ENCODE peak calls at places on chromosomes 7 and 10, in ten cellular contexts. One of them, this sample, is unnamed.
A peak's percentile ranks its signal among the peaks of the same experiment; 100 is the strongest.

GRCh38 chr7:94417261-94417660 is 22.6 kb downstream of the COL1A2 start:
- ATAC-seq in effector memory CD8-positive, alpha-beta T cell: no peak
- ATAC-seq in SK-N-SH treated with all-trans-retinoic acid at 6 μM for 48 hours: no peak
- ATAC-seq in left ventricle myocardium superior: no peak
- ATAC-seq in left lung: no peak
- ATAC-seq in lower lobe of right lung: no peak
- ATAC-seq in CD4-positive, alpha-beta T cell: no peak
- ATAC-seq in Panc1: no peak
- ATAC-seq in esophagus mucosa: no peak
- ATAC-seq in Right ventricle myocardium inferior: no peak
- ATAC-seq in this sample: no peak

GRCh38 chr7:1316086-1316485 is 83.4 kb downstream of the UNCX start:
- ATAC-seq in effector memory CD8-positive, alpha-beta T cell: no peak
- ATAC-seq in SK-N-SH treated with all-trans-retinoic acid at 6 μM for 48 hours: no peak
- ATAC-seq in left ventricle myocardium superior: no peak
- ATAC-seq in left lung: no peak
- ATAC-seq in lower lobe of right lung: no peak
- ATAC-seq in CD4-positive, alpha-beta T cell: no peak
- ATAC-seq in Panc1: no peak
- ATAC-seq in esophagus mucosa: no peak
- ATAC-seq in Right ventricle myocardium inferior: no peak
- ATAC-seq in this sample: no peak

GRCh38 chr7:41445432-41445831 is 257.5 kb downstream of the INHBA start:
- ATAC-seq in effector memory CD8-positive, alpha-beta T cell: no peak
- ATAC-seq in SK-N-SH treated with all-trans-retinoic acid at 6 μM for 48 hours: no peak
- ATAC-seq in left ventricle myocardium superior: no peak
- ATAC-seq in left lung: no peak
- ATAC-seq in lower lobe of right lung: no peak
- ATAC-seq in CD4-positive, alpha-beta T cell: no peak
- ATAC-seq in Panc1: no peak
- ATAC-seq in esophagus mucosa: no peak
- ATAC-seq in Right ventricle myocardium inferior: no peak
- ATAC-seq in this sample: no peak

GRCh38 chr7:8114175-8114574 is 145.6 kb downstream of the GLCCI1 start:
- ATAC-seq in effector memory CD8-positive, alpha-beta T cell: peak; percentile 59
- ATAC-seq in SK-N-SH treated with all-trans-retinoic acid at 6 μM for 48 hours: no peak
- ATAC-seq in left ventricle myocardium superior: no peak
- ATAC-seq in left lung: no peak
- ATAC-seq in lower lobe of right lung: no peak
- ATAC-seq in CD4-positive, alpha-beta T cell: no peak
- ATAC-seq in Panc1: no peak
- ATAC-seq in esophagus mucosa: no peak
- ATAC-seq in Right ventricle myocardium inferior: no peak
- ATAC-seq in this sample: peak; percentile 66

GRCh38 chr7:67724435-67724834 is 727.8 kb downstream of the TYW1 start:
- ATAC-seq in effector memory CD8-positive, alpha-beta T cell: no peak
- ATAC-seq in SK-N-SH treated with all-trans-retinoic acid at 6 μM for 48 hours: no peak
- ATAC-seq in left ventricle myocardium superior: no peak
- ATAC-seq in left lung: no peak
- ATAC-seq in lower lobe of right lung: no peak
- ATAC-seq in CD4-positive, alpha-beta T cell: no peak
- ATAC-seq in Panc1: no peak
- ATAC-seq in esophagus mucosa: no peak
- ATAC-seq in Right ventricle myocardium inferior: no peak
- ATAC-seq in this sample: no peak

GRCh38 chr7:142856565-142857245 is 1.8 kb downstream of the EPHB6 start:
- ATAC-seq in effector memory CD8-positive, alpha-beta T cell: no peak
- ATAC-seq in SK-N-SH treated with all-trans-retinoic acid at 6 μM for 48 hours: no peak
- ATAC-seq in left ventricle myocardium superior: no peak
- ATAC-seq in left lung: no peak
- ATAC-seq in lower lobe of right lung: no peak
- ATAC-seq in CD4-positive, alpha-beta T cell: no peak
- ATAC-seq in Panc1: no peak
- ATAC-seq in esophagus mucosa: no peak
- ATAC-seq in Right ventricle myocardium inferior: no peak
- ATAC-seq in this sample: no peak

GRCh38 chr7:78165454-78165853 is 366.9 kb downstream of the PHTF2 start:
- ATAC-seq in effector memory CD8-positive, alpha-beta T cell: no peak
- ATAC-seq in SK-N-SH treated with all-trans-retinoic acid at 6 μM for 48 hours: no peak
- ATAC-seq in left ventricle myocardium superior: no peak
- ATAC-seq in left lung: no peak
- ATAC-seq in lower lobe of right lung: no peak
- ATAC-seq in CD4-positive, alpha-beta T cell: no peak
- ATAC-seq in Panc1: no peak
- ATAC-seq in esophagus mucosa: no peak
- ATAC-seq in Right ventricle myocardium inferior: no peak
- ATAC-seq in this sample: peak; percentile 17

GRCh38 chr7:369476-369980 is 79.6 kb downstream of the FOXL3 start:
- ATAC-seq in effector memory CD8-positive, alpha-beta T cell: no peak
- ATAC-seq in SK-N-SH treated with all-trans-retinoic acid at 6 μM for 48 hours: no peak
- ATAC-seq in left ventricle myocardium superior: no peak
- ATAC-seq in left lung: no peak
- ATAC-seq in lower lobe of right lung: peak; percentile 48
- ATAC-seq in CD4-positive, alpha-beta T cell: no peak
- ATAC-seq in Panc1: no peak
- ATAC-seq in esophagus mucosa: no peak
- ATAC-seq in Right ventricle myocardium inferior: no peak
- ATAC-seq in this sample: no peak

GRCh38 chr10:97822261-97822687 is 27.4 kb upstream of the GOLGA7B start:
- ATAC-seq in effector memory CD8-positive, alpha-beta T cell: no peak
- ATAC-seq in SK-N-SH treated with all-trans-retinoic acid at 6 μM for 48 hours: no peak
- ATAC-seq in left ventricle myocardium superior: peak; percentile 76
- ATAC-seq in left lung: peak; percentile 39
- ATAC-seq in lower lobe of right lung: peak; percentile 28
- ATAC-seq in CD4-positive, alpha-beta T cell: no peak
- ATAC-seq in Panc1: peak; percentile 46
- ATAC-seq in esophagus mucosa: peak; percentile 23
- ATAC-seq in Right ventricle myocardium inferior: no peak
- ATAC-seq in this sample: no peak

GRCh38 chr7:21154592-21154991 is 273.3 kb upstream of the SP4 start:
- ATAC-seq in effector memory CD8-positive, alpha-beta T cell: no peak
- ATAC-seq in SK-N-SH treated with all-trans-retinoic acid at 6 μM for 48 hours: no peak
- ATAC-seq in left ventricle myocardium superior: no peak
- ATAC-seq in left lung: no peak
- ATAC-seq in lower lobe of right lung: no peak
- ATAC-seq in CD4-positive, alpha-beta T cell: no peak
- ATAC-seq in Panc1: no peak
- ATAC-seq in esophagus mucosa: no peak
- ATAC-seq in Right ventricle myocardium inferior: no peak
- ATAC-seq in this sample: no peak

GRCh38 chr10:60089095-60089494 is 182.7 kb upstream of the CCDC6 start:
- ATAC-seq in effector memory CD8-positive, alpha-beta T cell: no peak
- ATAC-seq in SK-N-SH treated with all-trans-retinoic acid at 6 μM for 48 hours: no peak
- ATAC-seq in left ventricle myocardium superior: no peak
- ATAC-seq in left lung: no peak
- ATAC-seq in lower lobe of right lung: no peak
- ATAC-seq in CD4-positive, alpha-beta T cell: no peak
- ATAC-seq in Panc1: no peak
- ATAC-seq in esophagus mucosa: no peak
- ATAC-seq in Right ventricle myocardium inferior: no peak
- ATAC-seq in this sample: no peak

GRCh38 chr7:25186436-25186835 is 41.9 kb downstream of the NPVF start:
- ATAC-seq in effector memory CD8-positive, alpha-beta T cell: no peak
- ATAC-seq in SK-N-SH treated with all-trans-retinoic acid at 6 μM for 48 hours: no peak
- ATAC-seq in left ventricle myocardium superior: no peak
- ATAC-seq in left lung: no peak
- ATAC-seq in lower lobe of right lung: no peak
- ATAC-seq in CD4-positive, alpha-beta T cell: no peak
- ATAC-seq in Panc1: no peak
- ATAC-seq in esophagus mucosa: no peak
- ATAC-seq in Right ventricle myocardium inferior: no peak
- ATAC-seq in this sample: no peak

GRCh38 chr10:113616244-113617074 is 47.4 kb downstream of the NRAP start:
- ATAC-seq in effector memory CD8-positive, alpha-beta T cell: no peak
- ATAC-seq in SK-N-SH treated with all-trans-retinoic acid at 6 μM for 48 hours: peak; percentile 33
- ATAC-seq in left ventricle myocardium superior: no peak
- ATAC-seq in left lung: no peak
- ATAC-seq in lower lobe of right lung: no peak
- ATAC-seq in CD4-positive, alpha-beta T cell: no peak
- ATAC-seq in Panc1: no peak
- ATAC-seq in esophagus mucosa: no peak
- ATAC-seq in Right ventricle myocardium inferior: no peak
- ATAC-seq in this sample: no peak

GRCh38 chr7:100887186-100887954 is 2.1 kb downstream of the UFSP1 start:
- ATAC-seq in effector memory CD8-positive, alpha-beta T cell: peak; percentile 21
- ATAC-seq in SK-N-SH treated with all-trans-retinoic acid at 6 μM for 48 hours: no peak
- ATAC-seq in left ventricle myocardium superior: no peak
- ATAC-seq in left lung: no peak
- ATAC-seq in lower lobe of right lung: no peak
- ATAC-seq in CD4-positive, alpha-beta T cell: peak; percentile 37
- ATAC-seq in Panc1: no peak
- ATAC-seq in esophagus mucosa: no peak
- ATAC-seq in Right ventricle myocardium inferior: no peak
- ATAC-seq in this sample: peak; percentile 76

GRCh38 chr10:126966938-126967337 is 61.7 kb downstream of the DOCK1 start:
- ATAC-seq in effector memory CD8-positive, alpha-beta T cell: no peak
- ATAC-seq in SK-N-SH treated with all-trans-retinoic acid at 6 μM for 48 hours: no peak
- ATAC-seq in left ventricle myocardium superior: no peak
- ATAC-seq in left lung: no peak
- ATAC-seq in lower lobe of right lung: no peak
- ATAC-seq in CD4-positive, alpha-beta T cell: no peak
- ATAC-seq in Panc1: no peak
- ATAC-seq in esophagus mucosa: no peak
- ATAC-seq in Right ventricle myocardium inferior: no peak
- ATAC-seq in this sample: no peak

GRCh38 chr7:24456526-24457214 is 116.6 kb upstream of the PALS2 start:
- ATAC-seq in effector memory CD8-positive, alpha-beta T cell: no peak
- ATAC-seq in SK-N-SH treated with all-trans-retinoic acid at 6 μM for 48 hours: no peak
- ATAC-seq in left ventricle myocardium superior: no peak
- ATAC-seq in left lung: no peak
- ATAC-seq in lower lobe of right lung: no peak
- ATAC-seq in CD4-positive, alpha-beta T cell: no peak
- ATAC-seq in Panc1: no peak
- ATAC-seq in esophagus mucosa: no peak
- ATAC-seq in Right ventricle myocardium inferior: no peak
- ATAC-seq in this sample: no peak

GRCh38 chr7:110507832-110508231 is 583.1 kb upstream of the LRRN3 start:
- ATAC-seq in effector memory CD8-positive, alpha-beta T cell: no peak
- ATAC-seq in SK-N-SH treated with all-trans-retinoic acid at 6 μM for 48 hours: no peak
- ATAC-seq in left ventricle myocardium superior: no peak
- ATAC-seq in left lung: no peak
- ATAC-seq in lower lobe of right lung: no peak
- ATAC-seq in CD4-positive, alpha-beta T cell: no peak
- ATAC-seq in Panc1: no peak
- ATAC-seq in esophagus mucosa: no peak
- ATAC-seq in Right ventricle myocardium inferior: no peak
- ATAC-seq in this sample: no peak

GRCh38 chr10:113103131-113103830 is 153.2 kb downstream of the TCF7L2 start:
- ATAC-seq in effector memory CD8-positive, alpha-beta T cell: peak; percentile 64
- ATAC-seq in SK-N-SH treated with all-trans-retinoic acid at 6 μM for 48 hours: peak; percentile 31
- ATAC-seq in left ventricle myocardium superior: no peak
- ATAC-seq in left lung: no peak
- ATAC-seq in lower lobe of right lung: no peak
- ATAC-seq in CD4-positive, alpha-beta T cell: no peak
- ATAC-seq in Panc1: no peak
- ATAC-seq in esophagus mucosa: no peak
- ATAC-seq in Right ventricle myocardium inferior: no peak
- ATAC-seq in this sample: no peak

GRCh38 chr7:70646551-70647248 is 485.2 kb upstream of the GALNT17 start:
- ATAC-seq in effector memory CD8-positive, alpha-beta T cell: no peak
- ATAC-seq in SK-N-SH treated with all-trans-retinoic acid at 6 μM for 48 hours: no peak
- ATAC-seq in left ventricle myocardium superior: no peak
- ATAC-seq in left lung: no peak
- ATAC-seq in lower lobe of right lung: no peak
- ATAC-seq in CD4-positive, alpha-beta T cell: no peak
- ATAC-seq in Panc1: no peak
- ATAC-seq in esophagus mucosa: no peak
- ATAC-seq in Right ventricle myocardium inferior: no peak
- ATAC-seq in this sample: no peak

GRCh38 chr7:132580277-132580676 is 4.0 kb upstream of the PLXNA4 start:
- ATAC-seq in effector memory CD8-positive, alpha-beta T cell: peak; percentile 19
- ATAC-seq in SK-N-SH treated with all-trans-retinoic acid at 6 μM for 48 hours: peak; percentile 21
- ATAC-seq in left ventricle myocardium superior: no peak
- ATAC-seq in left lung: no peak
- ATAC-seq in lower lobe of right lung: no peak
- ATAC-seq in CD4-positive, alpha-beta T cell: no peak
- ATAC-seq in Panc1: no peak
- ATAC-seq in esophagus mucosa: no peak
- ATAC-seq in Right ventricle myocardium inferior: no peak
- ATAC-seq in this sample: no peak

GRCh38 chr10:64036996-64037666 is 515.9 kb downstream of the REEP3 start:
- ATAC-seq in effector memory CD8-positive, alpha-beta T cell: no peak
- ATAC-seq in SK-N-SH treated with all-trans-retinoic acid at 6 μM for 48 hours: no peak
- ATAC-seq in left ventricle myocardium superior: peak; percentile 35
- ATAC-seq in left lung: no peak
- ATAC-seq in lower lobe of right lung: no peak
- ATAC-seq in CD4-positive, alpha-beta T cell: no peak
- ATAC-seq in Panc1: no peak
- ATAC-seq in esophagus mucosa: no peak
- ATAC-seq in Right ventricle myocardium inferior: no peak
- ATAC-seq in this sample: no peak

GRCh38 chr7:71710442-71710841 is 578.5 kb downstream of the GALNT17 start:
- ATAC-seq in effector memory CD8-positive, alpha-beta T cell: no peak
- ATAC-seq in SK-N-SH treated with all-trans-retinoic acid at 6 μM for 48 hours: no peak
- ATAC-seq in left ventricle myocardium superior: peak; percentile 63
- ATAC-seq in left lung: no peak
- ATAC-seq in lower lobe of right lung: no peak
- ATAC-seq in CD4-positive, alpha-beta T cell: no peak
- ATAC-seq in Panc1: no peak
- ATAC-seq in esophagus mucosa: no peak
- ATAC-seq in Right ventricle myocardium inferior: no peak
- ATAC-seq in this sample: no peak

GRCh38 chr10:7436490-7437100 is 25.8 kb upstream of the SFMBT2 start:
- ATAC-seq in effector memory CD8-positive, alpha-beta T cell: no peak
- ATAC-seq in SK-N-SH treated with all-trans-retinoic acid at 6 μM for 48 hours: no peak
- ATAC-seq in left ventricle myocardium superior: peak; percentile 17
- ATAC-seq in left lung: peak; percentile 37
- ATAC-seq in lower lobe of right lung: no peak
- ATAC-seq in CD4-positive, alpha-beta T cell: no peak
- ATAC-seq in Panc1: no peak
- ATAC-seq in esophagus mucosa: no peak
- ATAC-seq in Right ventricle myocardium inferior: no peak
- ATAC-seq in this sample: no peak

GRCh38 chr7:98626393-98627061 is 9.4 kb downstream of the NPTX2 start:
- ATAC-seq in effector memory CD8-positive, alpha-beta T cell: no peak
- ATAC-seq in SK-N-SH treated with all-trans-retinoic acid at 6 μM for 48 hours: no peak
- ATAC-seq in left ventricle myocardium superior: no peak
- ATAC-seq in left lung: no peak
- ATAC-seq in lower lobe of right lung: no peak
- ATAC-seq in CD4-positive, alpha-beta T cell: no peak
- ATAC-seq in Panc1: peak; percentile 29
- ATAC-seq in esophagus mucosa: no peak
- ATAC-seq in Right ventricle myocardium inferior: no peak
- ATAC-seq in this sample: no peak

GRCh38 chr7:128117691-128118090 is 86.5 kb upstream of the LRRC4 start:
- ATAC-seq in effector memory CD8-positive, alpha-beta T cell: no peak
- ATAC-seq in SK-N-SH treated with all-trans-retinoic acid at 6 μM for 48 hours: no peak
- ATAC-seq in left ventricle myocardium superior: no peak
- ATAC-seq in left lung: no peak
- ATAC-seq in lower lobe of right lung: no peak
- ATAC-seq in CD4-positive, alpha-beta T cell: no peak
- ATAC-seq in Panc1: no peak
- ATAC-seq in esophagus mucosa: no peak
- ATAC-seq in Right ventricle myocardium inferior: no peak
- ATAC-seq in this sample: peak; percentile 59

GRCh38 chr7:143284591-143285453 is at the start of gene TMEM139:
- ATAC-seq in effector memory CD8-positive, alpha-beta T cell: no peak
- ATAC-seq in SK-N-SH treated with all-trans-retinoic acid at 6 μM for 48 hours: no peak
- ATAC-seq in left ventricle myocardium superior: peak; percentile 45
- ATAC-seq in left lung: peak; percentile 77
- ATAC-seq in lower lobe of right lung: peak; percentile 80
- ATAC-seq in CD4-positive, alpha-beta T cell: no peak
- ATAC-seq in Panc1: no peak
- ATAC-seq in esophagus mucosa: no peak
- ATAC-seq in Right ventricle myocardium inferior: peak; percentile 23
- ATAC-seq in this sample: no peak

This sample was measured in stimulated activated memory B cell treated with anti-CD40 and anti-IgM and Interleukin-4, amounts not matched to agents 10 μg/mL and 1 μg/mL and 100 μg/mL, for 72 hours.